ENCODE peak calls at places on chromosomes 6 and 20, in four cellular contexts. K is GM23248, I is pancreas, D is thoracic aorta. N is an unnamed sample. For H3K36me3 and H3K4me1, the result is how much of the 10 kb centered on the place peaks cover.

GRCh38 chr6:147772724-147773123 is 264.2 kb downstream of the SAMD5 start:
- DNase-seq in K (no peak), I (no peak), D (no peak), N (no peak)

GRCh38 chr20:58891686-58892125 is 39.2 kb downstream of the GNAS start:
- DNase-seq in K (peak), I (no peak), D (no peak), N (no peak)

GRCh38 chr20:59748555-59749292 is 144.4 kb downstream of the PHACTR3 start:
- DNase-seq in K (peak), I (no peak), D (no peak), N (no peak)

GRCh38 chr6:96522469-96523009 is 933 bp downstream of the UFL1 start:
- DNase-seq in K (peak), I (no peak), D (no peak), N (no peak)

GRCh38 chr20:21125849-21126840 is at the start of gene KIZ:
- DNase-seq in K (peak), I (peak), D (peak), N (peak)

GRCh38 chr6:34189806-34190503 is 44.1 kb upstream of the GRM4 start:
- DNase-seq in K (no peak), I (no peak), D (no peak), N (no peak)

GRCh38 chr6:32133786-32134185 is 3.7 kb upstream of the FKBPL start:
- DNase-seq in K (peak), I (no peak), D (no peak), N (no peak)

GRCh38 chr6:14498748-14499147 is 381.2 kb downstream of the CD83 start:
- DNase-seq in K (no peak), I (no peak), D (no peak), N (no peak)

GRCh38 chr20:63290677-63291472 is 2.1 kb upstream of the COL20A1 start:
- DNase-seq in K (peak), I (peak), D (no peak), N (no peak)

GRCh38 chr20:19802099-19802491 is 44.0 kb downstream of the RIN2 start:
- DNase-seq in K (no peak), I (no peak), D (no peak), N (no peak)

GRCh38 chr6:1404713-1405098 is 15.3 kb downstream of the FOXF2 start:
- DNase-seq in K (no peak), I (no peak), D (no peak), N (no peak)

GRCh38 chr6:49966334-49966733 is 2.4 kb upstream of the DEFB114 start:
- DNase-seq in K (no peak), I (no peak), D (no peak), N (no peak)

GRCh38 chr6:124203106-124203811 is 399.6 kb downstream of the NKAIN2 start:
- DNase-seq in K (no peak), I (no peak), D (no peak), N (no peak)

GRCh38 chr6:10558575-10558974 is 37.4 kb downstream of the GCNT2 start:
- DNase-seq in K (no peak), I (no peak), D (no peak), N (no peak)

GRCh38 chr6:154218336-154218735 is 138.3 kb downstream of the IPCEF1 start:
- DNase-seq in K (no peak), I (no peak), D (no peak), N (no peak)

GRCh38 chr6:121645100-121645745 is 209.8 kb downstream of the GJA1 start:
- DNase-seq in K (peak), I (no peak), D (no peak), N (no peak)

GRCh38 chr6:135021310-135022049 is 33.1 kb downstream of the HBS1L start:
- DNase-seq in K (no peak), I (no peak), D (no peak), N (no peak)

GRCh38 chr20:22578221-22579118 is 5.9 kb downstream of the FOXA2 start:
- DNase-seq in K (no peak), I (peak), D (no peak), N (no peak)

GRCh38 chr6:56909115-56909907 is 45.6 kb upstream of the BEND6 start:
- DNase-seq in K (peak), I (no peak), D (no peak), N (no peak)

GRCh38 chr20:39986231-39986904 is 702.7 kb downstream of the MAFB start:
- DNase-seq in K (peak), I (no peak), D (no peak), N (no peak)

GRCh38 chr6:45675634-45676033 is 297.9 kb upstream of the SUPT3H start:
- DNase-seq in K (no peak), I (no peak), D (no peak), N (no peak)

GRCh38 chr6:43308101-43308989 is at the start of gene CRIP3:
- DNase-seq in K (peak), I (peak), D (no peak), N (no peak)

GRCh38 chr6:125008261-125008671 is 46.0 kb downstream of the RNF217 start:
- DNase-seq in K (peak), I (no peak), D (no peak), N (no peak)

GRCh38 chr6:82211326-82211725 is 36.2 kb downstream of the IBTK start:
- DNase-seq in K (no peak), I (no peak), D (no peak), N (no peak)

GRCh38 chr20:52779125-52779524 is 193.0 kb upstream of the TSHZ2 start:
- DNase-seq in K (peak), I (no peak), D (no peak), N (no peak)

GRCh38 chr20:32006841-32007786 is 3.1 kb upstream of the CCM2L start:
- DNase-seq in K (no peak), I (no peak), D (no peak), N (no peak)

GRCh38 chr20:6802227-6802626 is 34.7 kb downstream of the BMP2 start:
- DNase-seq in K (peak), I (no peak), D (no peak), N (no peak)

GRCh38 chr6:122283884-122284283 is 115.6 kb upstream of the HSF2 start:
- DNase-seq in K (no peak), I (no peak), D (no peak), N (no peak)

GRCh38 chr6:11006060-11006459 is 38.0 kb downstream of the ELOVL2 start:
- DNase-seq in K (peak), I (no peak), D (no peak), N (no peak)

GRCh38 chr6:16670183-16670582 is 91.1 kb downstream of the ATXN1 start:
- DNase-seq in K (no peak), I (no peak), D (no peak), N (no peak)
- H3K27ac ChIP-seq in K (no peak), I (no peak), D (no peak), N (peak)

GRCh38 chr20:2658414-2659354 is 5.3 kb downstream of the IDH3B start:
- DNase-seq in K (no peak), I (no peak), D (no peak), N (no peak)
- H3K36me3 ChIP-seq in K (under half), I (half or more), D (half or more), N (half or more)

GRCh38 chr6:99661870-99662269 is 55.2 kb downstream of the PRDM13 start:
- DNase-seq in K (no peak), I (no peak), D (no peak), N (no peak)
- H3K4me1 ChIP-seq in K (under half), I (under half), D (under half), N (under half)

GRCh38 chr20:46699651-46700359 is 9.6 kb upstream of the SLC2A10 start:
- DNase-seq in K (peak), I (no peak), D (no peak), N (no peak)

GRCh38 chr20:46696791-46697279 is 7.6 kb upstream of the TP53RK start:
- DNase-seq in K (no peak), I (no peak), D (no peak), N (no peak)

GRCh38 chr20:46698788-46699187 is 9.5 kb upstream of the TP53RK start:
- DNase-seq in K (peak), I (no peak), D (no peak), N (no peak)

GRCh38 chr20:46694484-46694883 is 5.2 kb upstream of the TP53RK start:
- DNase-seq in K (peak), I (no peak), D (no peak), N (no peak)

GRCh38 chr20:46695888-46696287 is 6.6 kb upstream of the TP53RK start:
- DNase-seq in K (peak), I (no peak), D (no peak), N (no peak)
- H3K27ac ChIP-seq in K (peak), I (no peak), D (no peak), N (no peak)

DNA sequence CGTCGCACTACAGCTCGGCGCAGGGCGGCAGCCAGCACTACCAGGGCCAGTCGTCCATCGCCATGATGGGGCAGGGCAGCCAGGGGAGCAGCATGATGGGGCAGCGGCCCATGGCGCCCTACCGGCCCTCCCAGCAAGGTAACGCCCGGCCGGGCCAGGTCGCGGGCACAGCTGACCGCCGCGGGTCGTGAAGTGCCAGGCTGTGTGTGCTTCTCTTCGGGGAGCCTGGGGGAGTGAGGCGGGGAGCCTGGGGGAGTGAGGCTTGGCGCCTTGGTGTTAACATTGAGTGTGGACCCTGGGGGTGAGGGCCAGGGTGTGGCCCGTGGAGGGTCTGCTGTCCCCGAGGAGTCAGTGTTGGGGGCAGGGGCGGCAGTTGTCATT is 19.4 kb upstream of the MTG2 start:
- DNase-seq in K (no peak), I (no peak), D (no peak), N (no peak)
- H3K36me3 ChIP-seq in K (under half), I (under half), D (under half), N (half or more)

DNA sequence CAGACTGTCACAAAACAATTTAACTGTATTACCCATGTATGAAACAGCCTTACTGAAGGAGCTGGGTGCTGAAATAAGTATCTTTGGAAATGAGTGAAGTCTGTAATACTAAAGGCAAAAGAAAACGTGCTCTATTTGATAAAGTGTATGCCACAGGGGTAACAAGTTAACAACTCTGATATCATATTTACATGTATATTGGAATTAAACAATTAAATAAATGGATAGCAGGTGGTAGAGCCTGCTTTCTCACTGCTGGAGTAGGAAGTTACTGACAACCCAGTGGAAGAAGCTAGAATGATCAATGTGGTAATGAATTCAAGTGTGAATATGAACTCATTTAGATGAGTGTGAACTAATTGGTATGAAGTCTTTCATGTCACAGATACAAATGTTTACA is 186.7 kb downstream of the LMBRD1 start:
- DNase-seq in K (no peak), I (no peak), D (no peak), N (no peak)
- H3K4me1 ChIP-seq in K (under half), I (under half), D (under half), N (under half)

DNA sequence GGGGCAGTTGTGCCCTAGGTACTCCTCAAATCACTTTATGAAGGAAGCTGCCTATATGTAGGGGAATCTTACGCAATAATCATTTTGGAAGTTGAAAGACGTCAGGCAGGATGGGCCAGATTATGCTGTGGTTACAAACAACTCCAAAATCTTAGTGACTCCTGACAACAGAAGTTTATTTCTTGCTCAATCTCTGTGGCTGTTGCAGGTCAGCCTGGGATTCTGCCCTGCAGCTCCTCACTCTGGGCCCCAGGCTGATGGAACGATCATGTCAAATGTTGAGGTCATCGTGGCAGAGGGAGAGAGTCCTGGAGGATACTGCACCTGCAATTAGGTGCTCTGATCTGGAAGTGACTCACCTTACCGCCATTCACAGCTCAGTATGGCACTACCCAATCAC is 88.4 kb downstream of the ZDHHC14 start:
- DNase-seq in K (peak), I (no peak), D (no peak), N (no peak)
- H3K27ac ChIP-seq in K (no peak), I (no peak), D (no peak), N (no peak)

GRCh38 chr6:4466260-4466659 is 309.9 kb upstream of the CDYL start:
- DNase-seq in K (no peak), I (no peak), D (no peak), N (no peak)
- H3K36me3 ChIP-seq in K (under half), I (under half), D (under half), N (under half)